ENCODE peak calls at places on chromosomes 3 and 15, in nine cellular contexts. L, M, E, T, S, N, R, G and A are unnamed samples.

GRCh38 chr15:58537033-58537432 is 105.2 kb downstream of the LIPC start:
- DNase-seq in S (no peak), R (no peak), T (no peak), E (no peak), M (no peak), G (no peak), L (no peak), N (no peak), A (no peak)

GRCh38 chr15:70579766-70580165 is 183.6 kb downstream of the UACA start:
- DNase-seq in N (no peak), E (no peak), S (no peak), L (no peak), G (peak; percentile 1), M (no peak), T (no peak), R (no peak), A (no peak)

GRCh38 chr3:62558549-62559112 is 185.3 kb upstream of the FEZF2 start:
- DNase-seq in E (no peak), G (no peak), N (no peak), S (no peak), R (no peak), T (no peak), M (peak; percentile 77), L (peak; percentile 7), A (peak; percentile 13)

GRCh38 chr3:178971614-178972013 is 100.0 kb downstream of the ZMAT3 start:
- DNase-seq in R (no peak), T (no peak), L (no peak), N (no peak), M (no peak), E (no peak), G (no peak), S (no peak), A (no peak)

GRCh38 chr15:82571722-82572222 is 31.5 kb upstream of the RPS17 start:
- DNase-seq in L (no peak), G (peak; percentile 80), N (peak; percentile 85), E (no peak), R (peak; percentile 80), S (peak; percentile 18), M (peak; percentile 76), T (peak; percentile 35), A (no peak)

GRCh38 chr3:146189519-146190173 is 28.7 kb upstream of the PLOD2 start:
- DNase-seq in R (no peak), S (peak; percentile 80), L (peak; percentile 49), T (no peak), G (no peak), N (peak; percentile 49), M (peak; percentile 58), E (peak; percentile 1), A (peak; percentile 72)

GRCh38 chr15:89513284-89513683 is 16.9 kb upstream of the RHCG start:
- DNase-seq in G (peak; percentile 37), L (no peak), N (no peak), M (no peak), R (no peak), T (no peak), E (no peak), S (no peak), A (peak; percentile 35)

GRCh38 chr3:50303038-50303815 is at the start of gene HYAL1:
- DNase-seq in M (peak; percentile 86), R (no peak), N (no peak), T (peak; percentile 77), G (no peak), L (peak; percentile 91), E (no peak), S (no peak), A (no peak)

GRCh38 chr3:184592411-184593200 is 31.0 kb downstream of the EPHB3 start:
- DNase-seq in R (no peak), T (no peak), L (no peak), G (no peak), N (no peak), E (no peak), S (no peak), M (peak; percentile 89), A (no peak)

GRCh38 chr15:81280696-81281095 is 43.2 kb downstream of the STARD5 start:
- DNase-seq in G (no peak), N (no peak), M (no peak), L (no peak), E (no peak), R (no peak), S (no peak), T (peak; percentile 62), A (no peak)

GRCh38 chr15:58867926-58868325 is 65.6 kb downstream of the SLTM start:
- DNase-seq in E (no peak), N (no peak), R (no peak), S (no peak), L (no peak), G (no peak), M (no peak), T (no peak), A (no peak)

GRCh38 chr3:9234191-9234590 is 15.3 kb downstream of the SRGAP3 start:
- DNase-seq in R (no peak), E (no peak), S (no peak), N (no peak), G (no peak), M (no peak), T (no peak), L (no peak), A (no peak)

GRCh38 chr3:142623209-142623608 is 27.0 kb downstream of the PLS1 start:
- DNase-seq in E (no peak), N (no peak), M (no peak), L (no peak), S (no peak), R (no peak), G (no peak), T (no peak), A (no peak)

GRCh38 chr15:99621767-99622166 is 56.0 kb downstream of the MEF2A start:
- DNase-seq in N (no peak), R (no peak), E (no peak), S (no peak), G (no peak), M (no peak), T (no peak), L (no peak), A (no peak)

GRCh38 chr3:57060089-57060829 is at the start of gene SPATA12:
- DNase-seq in T (peak; percentile 80), S (no peak), L (peak; percentile 91), R (peak; percentile 37), G (peak; percentile 87), M (peak; percentile 93), N (peak; percentile 89), E (no peak), A (peak; percentile 98)

GRCh38 chr3:50588759-50589433 is 19.6 kb downstream of the HEMK1 start:
- DNase-seq in E (no peak), S (no peak), M (no peak), N (peak; percentile 48), R (no peak), G (no peak), T (no peak), L (peak; percentile 96), A (no peak)

GRCh38 chr15:71780349-71780976 is 29.9 kb upstream of the NR2E3 start:
- DNase-seq in E (peak; percentile 26), S (peak; percentile 43), N (peak; percentile 43), G (peak; percentile 65), R (no peak), T (no peak), M (peak; percentile 80), L (peak; percentile 45), A (peak; percentile 84)

GRCh38 chr15:69782809-69783208 is 314.9 kb downstream of the TLE3 start:
- DNase-seq in N (no peak), S (no peak), L (peak; percentile 31), E (peak; percentile 50), M (no peak), G (no peak), R (no peak), T (no peak), A (no peak)

GRCh38 chr15:70576683-70577082 is 186.7 kb downstream of the UACA start:
- DNase-seq in R (no peak), M (no peak), T (no peak), S (no peak), G (peak; percentile 13), L (no peak), E (no peak), N (no peak), A (no peak)